ENCODE peak calls at places on chromosomes 13 and 19, in five cellular contexts. N is NCI-H2081; S is stimulated activated CD8-positive, alpha-beta memory T cell treated with anti-CD3 and anti-CD28 coated beads, Interleukin-2, amount 100 ng/mL, for 1 hour; Q is HFF-Myc; T is psoas muscle. H is an unnamed sample.

GRCh38 chr13:27442071-27442647 is 8.2 kb downstream of the MTIF3 start:
- DNase-seq in N (no peak), S (no peak), Q (no peak), T (no peak), H (no peak)

GRCh38 chr13:41588899-41589298 is 131.5 kb downstream of the RGCC start:
- DNase-seq in N (no peak), S (no peak), Q (peak), T (no peak), H (peak)

GRCh38 chr13:22944378-22944777 is 236.4 kb upstream of the SGCG start:
- DNase-seq in N (no peak), S (no peak), Q (no peak), T (no peak), H (no peak)

GRCh38 chr19:2495651-2496316 is 19.9 kb downstream of the GADD45B start:
- DNase-seq in N (no peak), S (no peak), Q (no peak), T (no peak), H (no peak)

GRCh38 chr13:73835138-73835721 is 299.0 kb downstream of the KLF12 start:
- DNase-seq in N (peak), S (no peak), Q (peak), T (no peak), H (peak)

GRCh38 chr13:80571346-80572307 is 230.7 kb upstream of the SPRY2 start:
- DNase-seq in N (no peak), S (no peak), Q (no peak), T (no peak), H (no peak)

GRCh38 chr13:99311137-99311536 is 3.9 kb upstream of the GPR183 start:
- DNase-seq in N (no peak), S (no peak), Q (no peak), T (no peak), H (peak)

GRCh38 chr13:41785402-41786142 is 175.3 kb downstream of the VWA8 start:
- DNase-seq in N (no peak), S (no peak), Q (no peak), T (no peak), H (no peak)

GRCh38 chr19:15300533-15301194 is 31.7 kb downstream of the BRD4 start:
- DNase-seq in N (no peak), S (no peak), Q (no peak), T (no peak), H (peak)

GRCh38 chr19:39409886-39410619 is 2.4 kb upstream of the PLEKHG2 start:
- DNase-seq in N (no peak), S (peak), Q (no peak), T (peak), H (peak)

GRCh38 chr19:48926909-48927308 is 6.6 kb upstream of the DHDH start:
- DNase-seq in N (no peak), S (no peak), Q (peak), T (peak), H (peak)

GRCh38 chr13:113726961-113727411 is 32.0 kb upstream of the TMEM255B start:
- DNase-seq in N (no peak), S (no peak), Q (no peak), T (peak), H (peak)

H was measured in ELR.